ENCODE peak calls at places on chromosome 4, in nine cellular contexts. L, D, F, Q, B, Y, T, R and M are unnamed samples.

GRCh38 chr4:21885770-21886169 is 62.8 kb downstream of the KCNIP4 start:
- DNase-seq in B (peak; percentile 46), R (no peak), F (no peak), Y (no peak), T (no peak), D (no peak), Q (no peak), L (no peak), M (no peak)

GRCh38 chr4:152189451-152190179 is 346.3 kb downstream of the FBXW7 start:
- DNase-seq in L (no peak), B (no peak), T (peak; percentile 69), Y (no peak), F (no peak), R (no peak), D (no peak), Q (no peak), M (no peak)

GRCh38 chr4:77922158-77923094 is 59.8 kb downstream of the MRPL1 start:
- DNase-seq in Y (no peak), B (peak; percentile 67), Q (no peak), F (no peak), T (no peak), R (no peak), D (no peak), L (no peak), M (no peak)

GRCh38 chr4:93842512-93843252 is 14.1 kb downstream of the ATOH1 start:
- DNase-seq in B (no peak), F (no peak), Y (no peak), L (no peak), D (no peak), R (no peak), T (no peak), Q (no peak), M (peak; percentile 38)

GRCh38 chr4:102625232-102625930 is 124.2 kb downstream of the NFKB1 start:
- DNase-seq in F (no peak), T (peak; percentile 75), D (peak; percentile 84), Y (peak; percentile 33), B (no peak), R (no peak), Q (peak; percentile 67), L (no peak), M (peak; percentile 32)

GRCh38 chr4:107997001-107997788 is 7.5 kb downstream of the HADH start:
- DNase-seq in F (no peak), D (no peak), Y (no peak), B (peak; percentile 81), Q (no peak), T (no peak), R (no peak), L (no peak), M (no peak)

GRCh38 chr4:38743866-38744265 is 38.9 kb downstream of the TLR10 start:
- DNase-seq in F (no peak), L (no peak), D (no peak), B (no peak), R (no peak), T (no peak), Q (no peak), Y (no peak), M (no peak)

GRCh38 chr4:180542445-180543100 is 1700.6 kb upstream of the TENM3 start:
- DNase-seq in R (no peak), B (peak; percentile 98), F (no peak), T (no peak), Q (no peak), D (no peak), Y (no peak), L (no peak), M (no peak)

GRCh38 chr4:188905248-188905647 is 766.0 kb downstream of the TRIML1 start:
- DNase-seq in T (no peak), R (no peak), F (no peak), Y (no peak), D (no peak), L (no peak), B (no peak), Q (no peak), M (no peak)

GRCh38 chr4:165016971-165017370 is 14.8 kb upstream of the TRIM60 start:
- DNase-seq in Y (no peak), D (no peak), Q (no peak), L (no peak), R (no peak), F (no peak), T (no peak), B (no peak), M (peak; percentile 50)

GRCh38 chr4:89290727-89291126 is 16.9 kb downstream of the GPRIN3 start:
- DNase-seq in F (no peak), B (no peak), D (no peak), R (no peak), Q (no peak), T (no peak), Y (no peak), L (no peak), M (no peak)

GRCh38 chr4:86965019-86965976 is 30.5 kb downstream of the AFF1 start:
- DNase-seq in F (no peak), R (no peak), D (no peak), Q (no peak), T (no peak), B (no peak), Y (no peak), L (no peak), M (no peak)

GRCh38 chr4:3389879-3390840 is 51.6 kb upstream of the HGFAC start:
- DNase-seq in R (no peak), Y (no peak), D (no peak), L (peak; percentile 43), F (no peak), Q (peak; percentile 51), T (no peak), B (no peak), M (no peak)

GRCh38 chr4:136865591-136865990 is 666.7 kb downstream of the PCDH18 start:
- DNase-seq in T (no peak), B (no peak), F (no peak), L (no peak), R (no peak), Y (no peak), D (no peak), Q (no peak), M (no peak)

DNA sequence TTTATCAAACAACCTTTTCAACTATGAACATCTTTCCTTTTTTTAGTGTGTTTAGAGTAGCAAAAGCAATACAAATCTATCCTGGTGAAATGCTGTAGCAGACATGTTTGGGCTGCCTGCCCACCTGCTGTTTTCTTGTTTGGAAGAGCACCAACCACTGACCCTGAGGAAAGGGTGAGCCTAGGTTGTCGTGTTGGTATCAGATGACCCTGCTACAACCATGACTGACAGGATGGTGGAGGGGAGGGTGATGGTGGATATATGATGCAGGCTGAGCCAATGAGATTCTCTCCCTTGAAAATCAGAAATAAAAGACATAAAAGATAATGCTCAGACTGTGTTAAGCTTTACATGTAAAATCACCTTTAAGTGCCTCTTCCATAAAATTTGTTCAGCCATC is 201.2 kb downstream of the NPNT start:
- DNase-seq in D (no peak), R (no peak), Q (no peak), Y (no peak), L (no peak), F (no peak), T (no peak), B (no peak), M (no peak)
- TF ChIP-seq CTCF in D (no peak), R (no peak), Q (no peak), Y (no peak), L (no peak), F (no peak), T (no peak), B (no peak), M (no peak)

DNA sequence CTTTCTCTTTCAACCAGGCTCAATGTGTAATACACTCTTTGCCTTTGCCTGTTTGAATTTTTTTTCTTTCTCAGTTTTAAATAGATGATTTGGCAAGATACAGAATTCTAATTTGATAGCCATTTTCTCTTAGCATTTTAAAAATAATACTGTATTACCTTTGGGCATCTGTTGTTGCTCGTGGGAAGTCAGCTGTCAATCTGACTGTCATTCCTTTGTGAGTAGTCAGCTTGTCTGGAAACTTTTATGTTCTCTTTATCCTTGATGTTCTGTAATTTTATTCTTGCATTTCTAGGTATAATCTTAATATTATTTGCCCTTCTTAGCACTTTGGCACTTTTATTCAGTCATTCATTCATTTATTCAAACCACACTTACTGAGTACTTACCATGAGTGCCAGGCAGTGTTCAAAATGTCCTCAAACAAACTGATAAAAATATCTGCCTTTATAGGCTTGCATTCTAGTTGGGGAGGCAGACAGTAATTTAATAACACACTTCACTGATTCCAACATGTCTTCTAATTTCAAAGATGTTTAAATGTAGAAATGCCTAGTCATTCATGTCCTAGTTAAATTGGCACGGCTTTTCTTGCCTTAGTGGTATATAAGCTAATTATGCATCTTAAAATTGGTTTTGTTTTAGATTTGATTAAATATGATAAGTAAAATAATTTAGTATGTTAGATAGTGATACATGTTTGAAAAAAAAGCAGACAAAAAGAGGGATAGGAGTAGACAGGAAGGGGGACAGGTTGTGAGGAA is 3.8 kb downstream of the USP38 start:
- DNase-seq in R (no peak), Q (no peak), Y (no peak), D (no peak), F (no peak), L (no peak), T (no peak), B (no peak), M (no peak)
- H3K4me3 ChIP-seq in R (peak overlapping the region; percentile 96), Q (peak overlapping the region; percentile 88), Y (peak overlapping the region; percentile 96), D (peak overlapping the region; percentile 59), F (no peak overlapping the region), L (no peak overlapping the region), T (peak overlapping the region; percentile 74), B (peak overlapping the region; percentile 82), M (no peak overlapping the region)

DNA sequence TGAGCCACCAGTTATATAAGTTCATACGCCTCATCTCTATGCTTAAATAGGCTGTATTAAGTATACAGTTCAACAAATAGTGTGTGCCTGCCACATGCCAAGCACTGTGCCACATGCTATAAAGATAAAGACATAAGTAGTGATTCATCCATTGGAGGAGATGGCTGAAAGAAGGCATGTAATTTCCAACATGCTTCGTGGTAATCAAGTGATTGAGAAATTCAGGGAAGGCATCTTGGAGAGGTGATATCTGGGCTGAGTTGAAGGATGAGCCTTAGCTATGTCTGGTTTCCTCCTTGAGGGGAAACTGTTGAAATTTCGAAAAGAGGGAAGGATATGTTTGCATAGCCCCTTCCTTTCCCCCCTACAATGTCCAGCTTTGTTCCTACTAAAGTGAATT is 96.5 kb downstream of the ARHGAP10 start:
- DNase-seq in R (no peak), B (peak; percentile 49), Q (no peak), D (no peak), F (no peak), L (no peak), T (no peak), Y (no peak), M (no peak)
- H3K4me1 ChIP-seq in R (peaks cover 13% of the 10 kb centered on the region), B (peaks cover 17% of the 10 kb centered on the region), Q (peaks cover 35% of the 10 kb centered on the region), D (peaks cover 3% of the 10 kb centered on the region), F (peaks cover 5% of the 10 kb centered on the region), L (peaks cover 33% of the 10 kb centered on the region), T (no peaks in the 10 kb centered on the region), Y (peaks cover 90% of the 10 kb centered on the region), M (peaks cover 11% of the 10 kb centered on the region)

DNA sequence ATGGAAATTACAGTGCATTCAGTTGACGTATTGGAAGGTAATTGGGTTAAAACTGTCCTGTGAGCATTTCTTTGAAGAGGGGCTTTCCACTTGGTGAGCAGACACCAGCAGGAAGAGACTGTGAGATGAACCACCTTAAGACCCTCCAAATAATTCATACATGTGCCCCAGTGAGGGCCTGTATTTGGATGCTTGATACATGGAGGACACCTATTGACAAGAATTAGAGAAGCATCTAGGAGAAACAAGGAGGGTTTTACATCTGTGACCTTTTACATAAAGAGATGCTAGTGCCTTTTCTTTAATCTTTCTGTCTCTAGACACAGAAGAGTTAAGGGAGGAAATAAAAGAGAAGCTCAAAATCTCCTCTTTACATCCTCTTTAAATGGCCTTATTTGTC is 1115.3 kb upstream of the IGFBP7 start:
- DNase-seq in T (no peak), D (no peak), B (no peak), F (no peak), L (no peak), R (no peak), Y (no peak), Q (no peak), M (no peak)
- TF ChIP-seq CTCF in T (no peak), D (no peak), B (no peak), F (no peak), L (no peak), R (no peak), Y (no peak), Q (peak; percentile 11), M (no peak)

GRCh38 chr4:26731342-26731741 is 129.3 kb upstream of the STIM2 start:
- DNase-seq in Q (no peak), R (no peak), T (no peak), Y (no peak), D (no peak), F (no peak), B (peak; percentile 13), L (no peak), M (no peak)
- H3K4me3 ChIP-seq in Q (no peak overlapping the region), R (no peak overlapping the region), T (no peak overlapping the region), Y (no peak overlapping the region), D (no peak overlapping the region), F (no peak overlapping the region), B (no peak overlapping the region), L (no peak overlapping the region), M (no peak overlapping the region)